ENCODE peak calls at places on chromosome 16, in seven cellular contexts. R, F, Q, I, K, O and B are unnamed samples.

GRCh38 chr16:66894948-66895696 is 14.8 kb downstream of the PDP2 start:
- DNase-seq in F (no peak), K (no peak), Q (peak), O (peak), I (peak), R (peak), B (peak)

GRCh38 chr16:78300469-78300868 is 201.0 kb downstream of the WWOX start:
- DNase-seq in Q (no peak), F (no peak), O (no peak), R (no peak), I (no peak), K (no peak), B (no peak)

GRCh38 chr16:89001117-89002027 is 24.4 kb upstream of the CBFA2T3 start:
- DNase-seq in Q (no peak), O (no peak), I (no peak), F (no peak), K (no peak), R (no peak), B (no peak)

GRCh38 chr16:27685802-27686201 is 135.9 kb downstream of the KATNIP start:
- DNase-seq in Q (no peak), F (no peak), R (peak), I (no peak), O (peak), K (no peak), B (no peak)

GRCh38 chr16:89924298-89924924 is 1.3 kb downstream of the TUBB3 start:
- DNase-seq in K (no peak), R (peak), F (no peak), Q (no peak), I (peak), O (peak), B (peak)

GRCh38 chr16:35252356-35252936 is 1793.0 kb downstream of the TP53TG3F start:
- DNase-seq in R (peak), K (no peak), I (no peak), O (no peak), F (no peak), Q (no peak), B (no peak)

GRCh38 chr16:70720431-70721201 is 34.8 kb upstream of the MTSS2 start:
- DNase-seq in O (no peak), R (no peak), K (no peak), F (no peak), Q (no peak), I (no peak), B (no peak)

GRCh38 chr16:24986512-24987303 is 28.5 kb downstream of the ARHGAP17 start:
- DNase-seq in Q (peak), O (peak), I (no peak), F (no peak), K (no peak), R (peak), B (no peak)

GRCh38 chr16:77143364-77143763 is 47.6 kb upstream of the MON1B start:
- DNase-seq in O (no peak), R (no peak), K (no peak), F (no peak), I (no peak), Q (no peak), B (no peak)

GRCh38 chr16:67667817-67668494 is 1.3 kb downstream of the C16orf86 start:
- DNase-seq in K (peak), R (peak), Q (peak), I (peak), F (no peak), O (peak), B (peak)

GRCh38 chr16:496097-496886 is 31.2 kb upstream of the CAPN15 start:
- DNase-seq in O (no peak), R (no peak), F (no peak), I (no peak), Q (no peak), K (no peak), B (no peak)

GRCh38 chr16:29877266-29877961 is 14.4 kb upstream of the CDIPT start:
- DNase-seq in F (peak), Q (no peak), K (no peak), I (peak), O (peak), R (peak), B (peak)

GRCh38 chr16:25135239-25135878 is 23.8 kb downstream of the LCMT1 start:
- DNase-seq in R (peak), O (peak), I (no peak), Q (no peak), K (no peak), F (no peak), B (no peak)

GRCh38 chr16:2512920-2513404 is 790 bp upstream of the ATP6V0C start:
- DNase-seq in K (peak), R (no peak), I (peak), O (no peak), F (no peak), Q (no peak), B (no peak)

GRCh38 chr16:11325404-11326083 is 19.7 kb upstream of the RMI2 start:
- DNase-seq in K (no peak), F (no peak), Q (no peak), I (peak), R (no peak), O (no peak), B (no peak)

GRCh38 chr16:12081048-12081404 is 104.5 kb downstream of the SNX29 start:
- DNase-seq in K (no peak), Q (no peak), I (no peak), F (no peak), O (no peak), R (no peak), B (no peak)

GRCh38 chr16:2030036-2030435 is 3.3 kb downstream of the NHERF2 start:
- DNase-seq in F (no peak), Q (no peak), K (no peak), I (no peak), O (no peak), R (no peak), B (no peak)

GRCh38 chr16:49112754-49113153 is 168.9 kb downstream of the CBLN1 start:
- DNase-seq in R (no peak), O (no peak), Q (no peak), K (no peak), I (no peak), F (no peak), B (no peak)

GRCh38 chr16:23334421-23334853 is 32.3 kb downstream of the SCNN1B start:
- DNase-seq in I (no peak), O (no peak), F (no peak), R (no peak), K (no peak), Q (no peak), B (no peak)

GRCh38 chr16:89721644-89722391 is 481 bp downstream of the ZNF276 start:
- DNase-seq in I (peak), K (peak), R (peak), Q (peak), O (peak), F (no peak), B (no peak)

GRCh38 chr16:8565498-8565897 is 24.8 kb downstream of the TMEM114 start:
- DNase-seq in Q (no peak), K (no peak), R (no peak), O (no peak), F (no peak), I (no peak), B (no peak)

GRCh38 chr16:84631882-84632281 is 14.0 kb upstream of the COTL1 start:
- DNase-seq in K (no peak), R (no peak), Q (peak), O (no peak), F (no peak), I (no peak), B (no peak)

GRCh38 chr16:85652431-85653221 is 36.1 kb downstream of the GINS2 start:
- DNase-seq in O (peak), K (no peak), F (no peak), Q (peak), R (no peak), I (no peak), B (peak)

GRCh38 chr16:1335996-1336395 is 2.6 kb downstream of the BAIAP3 start:
- DNase-seq in R (no peak), Q (no peak), I (no peak), F (no peak), O (no peak), K (no peak), B (no peak)

GRCh38 chr16:57141822-57142631 is 43.8 kb downstream of the PSME3IP1 start:
- DNase-seq in R (no peak), I (peak), K (no peak), O (no peak), F (no peak), Q (no peak), B (no peak)

GRCh38 chr16:8936421-8936820 is 27.3 kb downstream of the USP7 start:
- DNase-seq in I (peak), Q (no peak), R (peak), K (peak), O (peak), F (no peak), B (peak)

GRCh38 chr16:3431779-3432219 is 11.5 kb downstream of the ZNF597 start:
- DNase-seq in R (no peak), F (no peak), O (peak), Q (peak), K (peak), I (peak), B (no peak)

GRCh38 chr16:85422374-85423185 is 190.5 kb upstream of the GSE1 start:
- DNase-seq in I (no peak), F (no peak), R (no peak), Q (no peak), K (peak), O (no peak), B (no peak)

GRCh38 chr16:89453662-89454321 is 36.6 kb downstream of the ANKRD11 start:
- DNase-seq in R (no peak), O (no peak), Q (peak), K (no peak), F (no peak), I (no peak), B (peak)

GRCh38 chr16:79920685-79921084 is 320.1 kb upstream of the MAF start:
- DNase-seq in F (no peak), K (no peak), R (no peak), Q (no peak), I (no peak), O (no peak), B (no peak)

GRCh38 chr16:23448392-23448791 is 4.6 kb downstream of the COG7 start:
- DNase-seq in I (no peak), R (no peak), F (no peak), Q (no peak), O (peak), K (no peak), B (no peak)

GRCh38 chr16:86029131-86029741 is 130.3 kb downstream of the IRF8 start:
- DNase-seq in R (no peak), K (no peak), Q (no peak), I (no peak), F (no peak), O (no peak), B (no peak)

GRCh38 chr16:25950586-25951201 is 258.9 kb downstream of the HS3ST4 start:
- DNase-seq in I (no peak), K (no peak), F (no peak), R (no peak), Q (no peak), O (no peak), B (no peak)